ENCODE peak calls at places on chromosomes 3 and 15, in eight cellular contexts. One of them, this sample, is unnamed.

GRCh38 chr15:81407679-81408078 is 33.7 kb upstream of the TMC3 start:
- DNase-seq in brain microvascular endothelial cell: no peak
- DNase-seq in body of pancreas: no peak
- DNase-seq in A673: no peak
- DNase-seq in HCT116: no peak
- DNase-seq in neural progenitor cell: no peak
- DNase-seq in CD4-positive, alpha-beta T cell: no peak
- DNase-seq in GM13977: no peak
- DNase-seq in this sample: no peak

GRCh38 chr3:38005076-38006020 is 14.8 kb downstream of the VILL start:
- DNase-seq in body of pancreas: peak
- DNase-seq in HCT116: no peak
- DNase-seq in brain microvascular endothelial cell: no peak
- DNase-seq in CD4-positive, alpha-beta T cell: no peak
- DNase-seq in A673: no peak
- DNase-seq in neural progenitor cell: no peak
- DNase-seq in GM13977: no peak
- DNase-seq in this sample: no peak

GRCh38 chr3:126961191-126961790 is 21.6 kb upstream of the PLXNA1 start:
- DNase-seq in GM13977: peak
- DNase-seq in body of pancreas: peak
- DNase-seq in brain microvascular endothelial cell: peak
- DNase-seq in CD4-positive, alpha-beta T cell: no peak
- DNase-seq in neural progenitor cell: no peak
- DNase-seq in A673: peak
- DNase-seq in HCT116: no peak
- DNase-seq in this sample: peak

GRCh38 chr15:27070816-27071215 is 99.8 kb downstream of the GABRG3 start:
- DNase-seq in A673: no peak
- DNase-seq in neural progenitor cell: no peak
- DNase-seq in brain microvascular endothelial cell: no peak
- DNase-seq in body of pancreas: no peak
- DNase-seq in HCT116: no peak
- DNase-seq in CD4-positive, alpha-beta T cell: no peak
- DNase-seq in GM13977: no peak
- DNase-seq in this sample: no peak

GRCh38 chr3:9676780-9677179 is 26.9 kb upstream of the CPNE9 start:
- DNase-seq in A673: no peak
- DNase-seq in CD4-positive, alpha-beta T cell: no peak
- DNase-seq in neural progenitor cell: no peak
- DNase-seq in brain microvascular endothelial cell: no peak
- DNase-seq in GM13977: no peak
- DNase-seq in HCT116: no peak
- DNase-seq in body of pancreas: no peak
- DNase-seq in this sample: peak

GRCh38 chr15:90558182-90558581 is 28.5 kb downstream of the CRTC3 start:
- DNase-seq in CD4-positive, alpha-beta T cell: no peak
- DNase-seq in HCT116: no peak
- DNase-seq in GM13977: no peak
- DNase-seq in A673: no peak
- DNase-seq in body of pancreas: peak
- DNase-seq in neural progenitor cell: no peak
- DNase-seq in brain microvascular endothelial cell: no peak
- DNase-seq in this sample: no peak

GRCh38 chr3:108091498-108092259 is 848 bp upstream of the CD47 start:
- DNase-seq in brain microvascular endothelial cell: no peak
- DNase-seq in GM13977: peak
- DNase-seq in HCT116: no peak
- DNase-seq in neural progenitor cell: peak
- DNase-seq in CD4-positive, alpha-beta T cell: peak
- DNase-seq in A673: no peak
- DNase-seq in body of pancreas: peak
- DNase-seq in this sample: no peak

GRCh38 chr3:13217253-13217652 is 144.0 kb upstream of the IQSEC1 start:
- DNase-seq in CD4-positive, alpha-beta T cell: no peak
- DNase-seq in HCT116: no peak
- DNase-seq in body of pancreas: no peak
- DNase-seq in GM13977: no peak
- DNase-seq in brain microvascular endothelial cell: no peak
- DNase-seq in neural progenitor cell: no peak
- DNase-seq in A673: no peak
- DNase-seq in this sample: no peak

GRCh38 chr3:178274711-178275110 is 261.5 kb upstream of the KCNMB2 start:
- DNase-seq in CD4-positive, alpha-beta T cell: no peak
- DNase-seq in neural progenitor cell: no peak
- DNase-seq in GM13977: no peak
- DNase-seq in body of pancreas: no peak
- DNase-seq in brain microvascular endothelial cell: no peak
- DNase-seq in HCT116: no peak
- DNase-seq in A673: no peak
- DNase-seq in this sample: no peak

GRCh38 chr3:45688194-45688881 is 858 bp upstream of the SACM1L start:
- DNase-seq in body of pancreas: peak
- DNase-seq in CD4-positive, alpha-beta T cell: peak
- DNase-seq in neural progenitor cell: peak
- DNase-seq in GM13977: peak
- DNase-seq in A673: peak
- DNase-seq in HCT116: no peak
- DNase-seq in brain microvascular endothelial cell: no peak
- DNase-seq in this sample: no peak

GRCh38 chr15:89665449-89666146 is 10.3 kb upstream of the KIF7 start:
- DNase-seq in A673: peak
- DNase-seq in brain microvascular endothelial cell: peak
- DNase-seq in body of pancreas: peak
- DNase-seq in neural progenitor cell: peak
- DNase-seq in HCT116: no peak
- DNase-seq in GM13977: peak
- DNase-seq in CD4-positive, alpha-beta T cell: no peak
- DNase-seq in this sample: peak

GRCh38 chr3:98343647-98344507 is 9.8 kb upstream of the OR5K4 start:
- DNase-seq in neural progenitor cell: peak
- DNase-seq in GM13977: peak
- DNase-seq in CD4-positive, alpha-beta T cell: no peak
- DNase-seq in body of pancreas: peak
- DNase-seq in brain microvascular endothelial cell: peak
- DNase-seq in A673: peak
- DNase-seq in HCT116: peak
- DNase-seq in this sample: peak
- TF ChIP-seq CTCF in neural progenitor cell: peak
- TF ChIP-seq CTCF in GM13977: peak
- TF ChIP-seq CTCF in CD4-positive, alpha-beta T cell: peak
- TF ChIP-seq CTCF in body of pancreas: peak
- TF ChIP-seq CTCF in brain microvascular endothelial cell: peak
- TF ChIP-seq CTCF in A673: peak
- TF ChIP-seq CTCF in HCT116: peak
- TF ChIP-seq CTCF in this sample: peak

DNA sequence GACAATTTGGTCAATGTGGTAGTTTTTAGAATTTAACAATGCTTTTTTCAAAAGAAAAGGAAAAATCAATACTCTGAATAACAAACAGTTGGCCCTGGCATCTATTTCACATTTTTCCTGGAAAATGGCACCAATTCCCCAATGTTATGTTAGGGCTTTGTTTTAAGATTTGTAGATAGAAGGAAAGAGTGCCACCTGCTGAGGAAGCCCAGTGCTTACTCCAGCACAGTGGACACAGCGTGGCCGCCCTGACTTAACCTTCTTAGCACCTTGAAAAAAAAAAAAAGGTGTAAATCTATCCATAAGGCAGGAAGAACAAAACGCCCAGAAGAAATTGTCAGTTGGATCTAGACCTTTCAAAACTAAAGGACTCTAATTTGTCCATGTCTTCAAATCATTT is 110.7 kb upstream of the CNTN4 start:
- DNase-seq in HCT116: no peak
- DNase-seq in CD4-positive, alpha-beta T cell: no peak
- DNase-seq in A673: no peak
- DNase-seq in brain microvascular endothelial cell: no peak
- DNase-seq in GM13977: no peak
- DNase-seq in neural progenitor cell: peak
- DNase-seq in body of pancreas: peak
- DNase-seq in this sample: peak
- TF ChIP-seq CTCF in HCT116: no peak
- TF ChIP-seq CTCF in CD4-positive, alpha-beta T cell: no peak
- TF ChIP-seq CTCF in A673: peak
- TF ChIP-seq CTCF in brain microvascular endothelial cell: peak
- TF ChIP-seq CTCF in GM13977: peak
- TF ChIP-seq CTCF in neural progenitor cell: peak
- TF ChIP-seq CTCF in body of pancreas: peak
- TF ChIP-seq CTCF in this sample: peak

GRCh38 chr3:53169045-53169831 is 8.2 kb downstream of the PRKCD start:
- DNase-seq in HCT116: no peak
- DNase-seq in brain microvascular endothelial cell: no peak
- DNase-seq in CD4-positive, alpha-beta T cell: no peak
- DNase-seq in neural progenitor cell: peak
- DNase-seq in body of pancreas: no peak
- DNase-seq in GM13977: no peak
- DNase-seq in A673: no peak
- DNase-seq in this sample: no peak
- TF ChIP-seq CTCF in HCT116: no peak
- TF ChIP-seq CTCF in brain microvascular endothelial cell: peak
- TF ChIP-seq CTCF in CD4-positive, alpha-beta T cell: no peak
- TF ChIP-seq CTCF in neural progenitor cell: peak
- TF ChIP-seq CTCF in body of pancreas: no peak
- TF ChIP-seq CTCF in GM13977: no peak
- TF ChIP-seq CTCF in A673: no peak
- TF ChIP-seq CTCF in this sample: no peak

DNA sequence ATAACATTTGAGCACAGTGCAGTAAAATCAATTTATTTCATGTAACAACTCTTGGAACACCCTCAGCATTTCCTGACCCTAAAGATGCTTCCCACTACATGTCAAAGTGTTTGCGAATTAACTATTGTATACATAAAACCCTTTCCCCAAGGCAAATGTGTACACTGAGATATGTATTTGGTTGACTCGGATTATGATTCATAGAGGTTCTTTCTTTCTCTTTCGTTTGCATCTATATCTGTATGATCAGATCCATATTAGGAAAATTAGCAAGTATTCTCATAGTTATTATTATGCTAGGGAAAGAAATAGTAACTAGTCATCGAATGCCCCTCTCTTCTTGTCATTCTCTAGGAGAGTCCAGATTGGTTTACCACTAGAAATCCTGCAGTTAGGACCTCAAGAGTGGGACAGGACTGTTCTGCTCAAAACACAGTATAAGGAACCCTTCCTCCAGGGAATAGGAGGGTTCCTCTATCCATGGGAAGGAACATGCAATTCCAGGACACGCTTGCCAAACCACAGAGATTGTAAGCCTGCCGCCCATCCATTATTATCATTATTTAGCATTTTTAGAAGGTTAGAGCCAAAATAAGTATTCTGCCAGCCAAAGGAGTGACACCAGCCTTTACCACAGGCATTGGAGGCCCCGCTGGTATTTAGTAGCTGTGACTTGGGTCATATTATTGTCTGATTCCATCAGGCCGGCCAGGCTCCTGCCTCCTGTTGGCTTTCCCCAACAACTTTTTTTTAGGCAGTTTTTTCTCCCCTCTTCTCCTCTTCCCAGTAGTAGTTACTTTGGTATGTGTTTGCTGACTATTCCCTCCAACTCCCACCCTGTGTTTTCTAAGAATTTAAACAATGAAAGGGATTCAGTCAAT is 100.7 kb downstream of the GALK2 start:
- DNase-seq in brain microvascular endothelial cell: peak
- DNase-seq in HCT116: no peak
- DNase-seq in neural progenitor cell: peak
- DNase-seq in GM13977: no peak
- DNase-seq in body of pancreas: no peak
- DNase-seq in A673: no peak
- DNase-seq in CD4-positive, alpha-beta T cell: no peak
- DNase-seq in this sample: peak
- TF ChIP-seq CTCF in brain microvascular endothelial cell: no peak
- TF ChIP-seq CTCF in HCT116: no peak
- TF ChIP-seq CTCF in neural progenitor cell: no peak
- TF ChIP-seq CTCF in GM13977: no peak
- TF ChIP-seq CTCF in body of pancreas: no peak
- TF ChIP-seq CTCF in A673: no peak
- TF ChIP-seq CTCF in CD4-positive, alpha-beta T cell: no peak
- TF ChIP-seq CTCF in this sample: no peak

DNA sequence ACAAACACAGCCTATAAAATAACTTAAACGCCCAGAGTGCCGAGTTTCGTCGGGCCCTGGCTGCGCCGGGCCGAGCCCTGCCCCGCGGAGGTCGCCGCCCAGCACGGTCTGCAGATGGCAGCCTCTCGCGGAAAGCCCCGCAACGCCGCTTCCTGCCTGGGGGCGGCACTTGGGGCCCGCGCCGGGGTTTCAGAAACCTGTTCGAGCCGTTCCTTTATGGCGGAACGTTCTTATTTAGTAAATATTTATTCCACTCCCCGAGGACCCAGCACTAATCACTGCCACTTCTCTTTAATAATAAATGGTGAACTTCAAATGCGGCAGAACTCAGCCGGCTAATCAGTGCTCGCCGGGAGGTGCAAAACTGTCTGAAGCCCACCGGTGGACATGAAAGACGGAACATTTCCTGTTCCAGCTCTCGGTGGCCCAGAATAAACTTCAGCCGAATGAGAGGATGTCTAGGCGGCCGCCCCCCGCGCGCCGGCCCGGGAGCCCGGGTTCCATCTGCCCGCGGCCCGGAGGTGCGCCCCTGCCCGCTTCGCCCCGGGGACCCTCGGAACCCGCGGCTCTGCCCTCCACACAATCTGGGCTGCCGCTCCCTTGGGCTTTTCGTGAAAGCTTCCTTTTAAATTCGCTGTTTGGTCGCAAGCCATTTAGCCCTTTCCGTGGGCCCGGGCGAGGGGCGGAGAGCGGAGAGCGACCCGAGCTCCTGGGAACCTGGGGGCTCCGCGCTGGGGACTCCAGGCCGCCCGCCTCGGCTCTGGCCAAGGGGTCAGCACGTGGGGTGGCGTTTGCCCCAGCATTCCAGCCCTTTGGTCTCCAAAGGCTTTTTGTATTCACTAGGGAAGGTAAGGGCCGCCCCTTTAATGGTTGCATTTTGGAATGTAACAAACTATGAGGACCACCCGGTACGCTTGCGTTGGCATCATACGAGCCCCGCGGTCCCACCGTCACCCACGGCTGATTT is 110.8 kb upstream of the ATP11B start:
- DNase-seq in A673: peak
- DNase-seq in GM13977: peak
- DNase-seq in HCT116: no peak
- DNase-seq in CD4-positive, alpha-beta T cell: peak
- DNase-seq in body of pancreas: peak
- DNase-seq in brain microvascular endothelial cell: peak
- DNase-seq in neural progenitor cell: peak
- DNase-seq in this sample: peak
- TF ChIP-seq CTCF in A673: peak
- TF ChIP-seq CTCF in GM13977: peak
- TF ChIP-seq CTCF in HCT116: no peak
- TF ChIP-seq CTCF in CD4-positive, alpha-beta T cell: peak
- TF ChIP-seq CTCF in body of pancreas: no peak
- TF ChIP-seq CTCF in brain microvascular endothelial cell: peak
- TF ChIP-seq CTCF in neural progenitor cell: peak
- TF ChIP-seq CTCF in this sample: peak

GRCh38 chr3:122387709-122388108 is 3.7 kb downstream of the FAM162A start:
- DNase-seq in neural progenitor cell: no peak
- DNase-seq in brain microvascular endothelial cell: no peak
- DNase-seq in GM13977: no peak
- DNase-seq in CD4-positive, alpha-beta T cell: no peak
- DNase-seq in body of pancreas: no peak
- DNase-seq in HCT116: no peak
- DNase-seq in A673: no peak
- DNase-seq in this sample: no peak
- TF ChIP-seq CTCF in neural progenitor cell: no peak
- TF ChIP-seq CTCF in brain microvascular endothelial cell: no peak
- TF ChIP-seq CTCF in GM13977: no peak
- TF ChIP-seq CTCF in CD4-positive, alpha-beta T cell: no peak
- TF ChIP-seq CTCF in body of pancreas: no peak
- TF ChIP-seq CTCF in HCT116: no peak
- TF ChIP-seq CTCF in A673: no peak
- TF ChIP-seq CTCF in this sample: no peak

GRCh38 chr3:158573714-158574113 is 2.7 kb downstream of the MLF1 start:
- DNase-seq in GM13977: no peak
- DNase-seq in brain microvascular endothelial cell: no peak
- DNase-seq in body of pancreas: no peak
- DNase-seq in CD4-positive, alpha-beta T cell: no peak
- DNase-seq in A673: peak
- DNase-seq in HCT116: no peak
- DNase-seq in neural progenitor cell: peak
- DNase-seq in this sample: no peak
- TF ChIP-seq CTCF in GM13977: no peak
- TF ChIP-seq CTCF in brain microvascular endothelial cell: peak
- TF ChIP-seq CTCF in body of pancreas: no peak
- TF ChIP-seq CTCF in CD4-positive, alpha-beta T cell: no peak
- TF ChIP-seq CTCF in A673: no peak
- TF ChIP-seq CTCF in HCT116: no peak
- TF ChIP-seq CTCF in neural progenitor cell: peak
- TF ChIP-seq CTCF in this sample: no peak

This sample was measured in fibroblast of pulmonary artery.